ENCODE peak calls at places on chromosomes 16 and 17, in six cellular contexts. M is upper lobe of left lung, I is A549, C is tibial nerve, U is ovary, T is HepG2. W is an unnamed sample.

GRCh38 chr16:24538756-24539294 is 541 bp upstream of the RBBP6 start:
- DNase-seq in M (peak; percentile 62), I (no peak), C (no peak), U (no peak), T (peak; percentile 85), W (peak; percentile 67)

GRCh38 chr16:8849411-8850011 is 19.3 kb downstream of the CARHSP1 start:
- DNase-seq in M (no peak), I (no peak), C (no peak), U (no peak), T (no peak), W (no peak)

GRCh38 chr17:41140360-41141132 is at the start of gene KRTAP4-6:
- DNase-seq in M (no peak), I (peak; percentile 46), C (no peak), U (no peak), T (peak; percentile 9), W (no peak)

GRCh38 chr17:82237083-82237745 is 8.4 kb downstream of the SLC16A3 start:
- DNase-seq in M (no peak), I (no peak), C (no peak), U (no peak), T (no peak), W (no peak)

GRCh38 chr16:89319883-89320716 is 102.6 kb downstream of the ZNF778 start:
- DNase-seq in M (no peak), I (peak; percentile 79), C (no peak), U (peak; percentile 57), T (peak; percentile 64), W (peak; percentile 51)

GRCh38 chr17:48054238-48055185 is 6.4 kb downstream of the NFE2L1 start:
- DNase-seq in M (peak; percentile 77), I (no peak), C (peak; percentile 60), U (peak; percentile 77), T (no peak), W (peak; percentile 53)

GRCh38 chr16:30054959-30055553 is 10.5 kb upstream of the ALDOA start:
- DNase-seq in M (no peak), I (peak; percentile 67), C (no peak), U (no peak), T (peak; percentile 62), W (peak; percentile 77)

GRCh38 chr16:685967-686366 is 1.8 kb upstream of the JMJD8 start:
- DNase-seq in M (peak; percentile 45), I (peak; percentile 81), C (no peak), U (peak; percentile 51), T (peak; percentile 41), W (peak; percentile 76)

GRCh38 chr16:75292691-75293090 is 41.3 kb upstream of the BCAR1 start:
- DNase-seq in M (no peak), I (no peak), C (no peak), U (no peak), T (no peak), W (no peak)

GRCh38 chr16:46974352-46974751 is 878 bp upstream of the DNAJA2 start:
- DNase-seq in M (no peak), I (peak; percentile 47), C (no peak), U (no peak), T (peak; percentile 54), W (no peak)

GRCh38 chr16:69119536-69119935 is 12.9 kb downstream of the CHTF8 start:
- DNase-seq in M (no peak), I (no peak), C (no peak), U (no peak), T (no peak), W (no peak)

GRCh38 chr17:10622610-10623485 is 34.3 kb downstream of the MYH3 start:
- DNase-seq in M (no peak), I (no peak), C (no peak), U (no peak), T (no peak), W (no peak)

GRCh38 chr16:77213542-77214108 is 14.4 kb downstream of the SYCE1L start:
- DNase-seq in M (no peak), I (peak; percentile 93), C (no peak), U (peak; percentile 29), T (peak; percentile 46), W (no peak)

GRCh38 chr17:31469959-31470358 is 78.5 kb downstream of the RAB11FIP4 start:
- DNase-seq in M (no peak), I (no peak), C (no peak), U (no peak), T (peak; percentile 38), W (no peak)

GRCh38 chr16:87240211-87241134 is 76.7 kb downstream of the C16orf95 start:
- DNase-seq in M (no peak), I (no peak), C (no peak), U (no peak), T (no peak), W (no peak)

GRCh38 chr17:51342257-51342656 is 81.9 kb downstream of the UTP18 start:
- DNase-seq in M (no peak), I (no peak), C (no peak), U (no peak), T (no peak), W (no peak)

DNA sequence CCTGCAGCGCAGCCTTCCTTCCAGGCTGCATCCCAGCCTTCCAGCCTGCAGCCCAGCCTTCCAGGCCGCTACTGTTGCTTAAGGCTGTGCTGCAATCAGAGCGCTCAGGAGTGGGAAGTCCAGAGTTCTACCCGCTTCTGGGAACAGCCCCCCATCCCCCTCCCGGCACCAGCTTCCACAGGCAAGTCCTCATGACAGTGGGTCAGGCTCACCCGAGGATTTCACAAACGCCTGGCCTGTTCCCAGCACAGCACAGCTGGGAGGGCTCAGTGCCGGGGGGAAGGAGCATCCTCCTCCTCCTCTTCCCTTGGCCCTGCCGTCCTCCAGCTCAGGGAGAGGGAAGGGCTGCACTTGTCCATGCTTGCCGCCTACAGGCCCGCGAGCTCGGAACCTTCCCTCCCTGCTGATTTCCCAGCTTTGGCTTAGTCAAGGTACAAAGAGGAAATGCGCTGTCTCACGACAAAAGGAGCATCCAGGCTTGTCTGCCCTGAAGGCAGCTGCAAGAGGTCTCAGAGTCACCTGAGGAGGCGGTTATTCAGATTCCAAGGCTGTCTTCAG is 8.3 kb downstream of the SOCS3 start:
- DNase-seq in M (peak; percentile 97), I (peak; percentile 86), C (peak; percentile 94), U (peak; percentile 100), T (peak; percentile 63), W (peak; percentile 73)
- TF ChIP-seq CTCF in M (peak; percentile 9), I (no peak), C (no peak), U (peak; percentile 29), T (no peak), W (no peak)

DNA sequence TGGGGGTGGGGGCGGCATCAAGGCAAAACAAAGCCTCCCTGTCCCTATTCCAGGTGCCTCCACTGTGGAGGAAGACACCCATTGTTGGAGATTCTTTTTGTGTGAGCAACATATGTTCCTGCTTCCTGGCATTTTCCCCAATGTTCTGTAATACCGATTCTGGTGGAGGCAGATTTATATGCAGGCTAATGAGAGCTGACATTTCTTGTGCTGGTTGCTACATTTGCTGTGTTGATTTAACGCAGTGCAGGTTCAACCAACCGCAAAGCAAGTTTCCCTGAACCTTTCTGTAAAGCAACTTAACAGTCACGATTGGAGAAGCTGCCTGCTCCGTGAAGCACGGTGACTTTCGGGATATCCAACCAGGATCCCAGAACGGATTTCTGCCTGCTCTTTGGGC is 260.5 kb downstream of the CBLN1 start:
- DNase-seq in M (no peak), I (no peak), C (no peak), U (no peak), T (no peak), W (no peak)
- TF ChIP-seq EP300 in M (no peak), I (no peak), C (no peak), U (no peak), T (no peak), W (no peak)

GRCh38 chr17:75555679-75556153 is 30.2 kb downstream of the LLGL2 start:
- DNase-seq in M (no peak), I (no peak), C (no peak), U (no peak), T (no peak), W (peak; percentile 51)
- H3K27ac ChIP-seq in M (no peak overlapping the region), I (peak overlapping the region; percentile 95), C (no peak overlapping the region), U (no peak overlapping the region), T (peak overlapping the region; percentile 15), W (peak overlapping the region; percentile 85)

GRCh38 chr17:34434065-34434464 is 71.0 kb upstream of the CCL1 start:
- DNase-seq in M (no peak), I (peak; percentile 12), C (no peak), U (no peak), T (no peak), W (no peak)

GRCh38 chr17:34442387-34443111 is 79.5 kb upstream of the CCL1 start:
- DNase-seq in M (no peak), I (no peak), C (no peak), U (no peak), T (no peak), W (no peak)

GRCh38 chr17:34435182-34435928 is 72.3 kb upstream of the CCL1 start:
- DNase-seq in M (peak; percentile 30), I (no peak), C (no peak), U (no peak), T (no peak), W (no peak)

GRCh38 chr17:34437188-34437587 is 74.2 kb upstream of the CCL1 start:
- DNase-seq in M (no peak), I (no peak), C (no peak), U (no peak), T (no peak), W (no peak)

DNA sequence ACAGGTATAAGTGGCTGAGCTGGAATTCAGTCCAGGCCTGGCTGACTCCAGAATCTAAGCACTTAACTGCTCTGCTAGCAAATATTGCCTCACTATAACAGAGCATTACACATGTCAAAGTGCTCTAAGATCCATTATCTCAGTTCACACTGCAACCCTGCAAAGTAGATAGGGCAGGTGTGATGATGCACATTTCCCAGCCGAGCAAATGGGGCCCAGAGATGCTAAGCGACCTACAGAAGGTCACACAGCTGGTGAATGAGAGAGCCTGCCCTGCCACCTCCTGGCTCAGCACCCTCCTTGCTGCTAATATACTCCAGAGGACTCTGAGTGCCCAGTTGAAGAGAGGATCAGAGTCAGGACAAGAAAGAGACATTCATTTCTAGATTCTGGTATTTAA is 73.6 kb upstream of the CCL1 start:
- DNase-seq in M (peak; percentile 57), I (no peak), C (no peak), U (no peak), T (no peak), W (no peak)
- TF ChIP-seq CTCF in M (no peak), I (no peak), C (no peak), U (no peak), T (no peak), W (no peak)

DNA sequence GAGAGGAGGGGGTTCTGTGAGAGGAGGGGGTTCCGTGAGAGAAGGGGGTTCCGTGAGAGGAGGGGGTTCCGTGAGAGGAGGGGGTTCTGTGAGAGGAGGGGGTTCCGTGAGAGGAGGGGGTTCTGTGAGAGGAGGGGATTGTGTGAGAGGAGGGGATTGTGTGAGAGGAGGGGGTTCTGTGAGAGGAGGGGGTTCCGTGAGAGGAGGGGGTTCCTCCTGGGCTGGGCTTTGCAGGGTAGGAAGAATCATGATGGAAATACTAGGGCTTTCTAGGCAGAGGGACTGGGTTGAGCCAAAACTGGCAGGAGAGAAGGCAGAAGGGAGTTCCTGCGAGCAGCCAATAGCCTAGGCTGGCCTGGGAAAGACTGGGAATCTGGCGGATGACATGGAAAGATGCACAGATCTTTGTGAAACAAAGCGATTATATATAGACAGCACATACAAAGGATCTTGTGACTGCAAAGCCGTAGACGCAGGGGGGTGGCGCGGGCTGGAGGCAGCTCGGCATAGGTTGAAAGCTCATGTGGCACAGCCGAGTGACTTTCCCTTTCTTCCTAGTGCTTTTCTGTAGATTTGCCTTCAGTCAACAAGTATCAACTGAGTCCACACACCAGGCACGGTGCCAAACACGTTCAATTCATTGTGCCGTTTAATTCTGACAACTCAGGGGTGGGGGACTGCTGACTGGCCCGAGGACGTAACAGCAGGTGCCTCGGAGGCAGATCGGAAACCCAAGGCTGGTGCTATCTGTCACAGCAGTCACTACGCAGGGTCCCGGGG is 6.3 kb downstream of the PAM16 start:
- DNase-seq in M (no peak), I (peak; percentile 44), C (no peak), U (no peak), T (peak; percentile 87), W (peak; percentile 59)
- TF ChIP-seq EP300 in M (no peak), I (no peak), C (peak; percentile 46), U (no peak), T (no peak), W (no peak)

W was measured in stomach.